ENCODE peak calls at places on chromosomes 1 and 21, in five cellular contexts. R is K562, A is HCT116, Q is H1, Z is SK-N-SH. J is an unnamed sample.

GRCh38 chr1:11151854-11152612 is 37.1 kb upstream of the ANGPTL7 start:
- DNase-seq in R (no peak), Q (no peak), Z (no peak), A (no peak), J (no peak)

GRCh38 chr1:165903672-165904071 is 76.3 kb downstream of the UCK2 start:
- DNase-seq in Q (no peak), Z (no peak), A (no peak), R (no peak), J (peak; percentile 47)

GRCh38 chr1:228267962-228268890 is 60.4 kb downstream of the OBSCN start:
- DNase-seq in R (peak; percentile 52), A (no peak), Z (no peak), Q (peak; percentile 45), J (no peak)

GRCh38 chr1:14663773-14664172 is 65.3 kb downstream of the KAZN start:
- DNase-seq in Q (no peak), Z (no peak), R (no peak), A (no peak), J (no peak)

GRCh38 chr1:84401156-84401555 is 2.9 kb downstream of the DNASE2B start:
- DNase-seq in Q (no peak), A (no peak), Z (no peak), R (no peak), J (no peak)

GRCh38 chr1:93681095-93681548 is 515 bp downstream of the BCAR3 start:
- DNase-seq in Z (peak; percentile 76), A (no peak), Q (peak; percentile 80), R (no peak), J (no peak)

GRCh38 chr21:16708431-16708830 is 804.4 kb upstream of the CXADR start:
- DNase-seq in Z (no peak), A (no peak), Q (no peak), R (no peak), J (no peak)

GRCh38 chr1:107863342-107863741 is 101.6 kb downstream of the VAV3 start:
- DNase-seq in A (no peak), R (no peak), Q (no peak), Z (no peak), J (no peak)

GRCh38 chr1:223133824-223134435 is 9.1 kb downstream of the TLR5 start:
- DNase-seq in Z (peak; percentile 93), Q (peak; percentile 93), R (peak; percentile 93), A (peak; percentile 74), J (peak; percentile 80)

GRCh38 chr1:214958491-214958890 is 124.0 kb upstream of the KCNK2 start:
- DNase-seq in Q (no peak), Z (no peak), A (no peak), R (no peak), J (no peak)

GRCh38 chr1:238772321-238772720 is 614.0 kb upstream of the CHRM3 start:
- DNase-seq in Z (no peak), Q (no peak), R (no peak), A (no peak), J (no peak)

GRCh38 chr1:84571150-84571535 is 3.1 kb downstream of the CTBS start:
- DNase-seq in R (no peak), A (no peak), Q (no peak), Z (no peak), J (no peak)

GRCh38 chr1:46673749-46674182 is 2.1 kb downstream of the TEX38 start:
- DNase-seq in Z (no peak), R (peak; percentile 64), Q (no peak), A (no peak), J (no peak)

GRCh38 chr21:43657355-43658093 is 1.8 kb downstream of the HSF2BP start:
- DNase-seq in Q (no peak), A (no peak), Z (no peak), R (no peak), J (no peak)

GRCh38 chr21:43658094-43658725 is 1.1 kb downstream of the HSF2BP start:
- DNase-seq in Z (no peak), R (no peak), Q (no peak), A (no peak), J (no peak)

GRCh38 chr21:43658769-43659135 is 536 bp downstream of the HSF2BP start:
- DNase-seq in Z (peak; percentile 41), A (no peak), Q (no peak), R (no peak), J (no peak)

GRCh38 chr21:43662286-43662685 is 2.9 kb downstream of the RRP1B start:
- DNase-seq in Z (no peak), Q (no peak), A (no peak), R (no peak), J (no peak)

GRCh38 chr21:43659136-43660000 is at the start of the genes HSF2BP and RRP1B:
- DNase-seq in Z (peak; percentile 97), Q (peak; percentile 88), A (peak; percentile 41), R (peak; percentile 95), J (peak; percentile 90)
- TF ChIP-seq JUND in Z (no peak), Q (no peak), A (no peak), R (peak; percentile 48), J (no peak)

GRCh38 chr21:26795866-26796329 is 49.3 kb downstream of the ADAMTS1 start:
- DNase-seq in A (no peak), Q (no peak), Z (peak; percentile 12), R (no peak), J (no peak)
- TF ChIP-seq JUND in A (no peak), Q (no peak), Z (peak; percentile 46), R (no peak), J (no peak)

DNA sequence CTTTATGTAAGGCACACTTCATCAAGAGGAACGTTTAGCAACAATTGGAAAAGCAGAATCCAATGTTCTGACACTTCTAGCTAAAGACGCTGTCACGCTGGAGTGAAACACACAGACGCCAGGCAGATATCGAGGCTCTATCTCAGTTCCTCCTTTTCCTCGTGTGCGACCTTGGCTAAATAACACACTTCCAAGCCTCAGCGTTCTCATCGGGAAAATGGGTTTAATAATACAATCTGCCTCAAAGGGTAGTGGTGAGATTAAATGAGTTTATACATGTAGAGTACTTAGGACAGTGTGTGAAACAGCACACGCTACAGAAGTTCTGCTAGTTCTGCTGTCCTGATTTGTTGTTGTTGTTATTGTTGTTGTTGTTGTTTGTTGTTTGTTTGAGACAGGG is 386.1 kb downstream of the SETD4 start:
- DNase-seq in R (no peak), Z (no peak), A (no peak), Q (no peak), J (no peak)
- TF ChIP-seq JUND in R (no peak), Z (no peak), A (no peak), Q (no peak), J (no peak)

GRCh38 chr1:164702216-164702615 is 143.2 kb downstream of the PBX1 start:
- DNase-seq in A (no peak), Q (no peak), Z (no peak), R (no peak), J (peak; percentile 42)
- TF ChIP-seq JUND in A (no peak), Q (no peak), Z (no peak), R (no peak), J (peak; percentile 23)

GRCh38 chr1:180170569-180170968 is 15.9 kb downstream of the QSOX1 start:
- DNase-seq in Z (no peak), R (no peak), Q (no peak), A (no peak), J (no peak)

GRCh38 chr1:180167721-180168467 is 13.2 kb downstream of the QSOX1 start:
- DNase-seq in A (peak; percentile 80), Q (peak; percentile 82), Z (no peak), R (no peak), J (peak; percentile 95)

GRCh38 chr1:180169641-180170155 is 15.0 kb downstream of the QSOX1 start:
- DNase-seq in A (no peak), Z (no peak), R (no peak), Q (no peak), J (no peak)

GRCh38 chr1:180167021-180167701 is 12.5 kb downstream of the QSOX1 start:
- DNase-seq in R (no peak), Z (peak; percentile 62), Q (no peak), A (no peak), J (no peak)

DNA sequence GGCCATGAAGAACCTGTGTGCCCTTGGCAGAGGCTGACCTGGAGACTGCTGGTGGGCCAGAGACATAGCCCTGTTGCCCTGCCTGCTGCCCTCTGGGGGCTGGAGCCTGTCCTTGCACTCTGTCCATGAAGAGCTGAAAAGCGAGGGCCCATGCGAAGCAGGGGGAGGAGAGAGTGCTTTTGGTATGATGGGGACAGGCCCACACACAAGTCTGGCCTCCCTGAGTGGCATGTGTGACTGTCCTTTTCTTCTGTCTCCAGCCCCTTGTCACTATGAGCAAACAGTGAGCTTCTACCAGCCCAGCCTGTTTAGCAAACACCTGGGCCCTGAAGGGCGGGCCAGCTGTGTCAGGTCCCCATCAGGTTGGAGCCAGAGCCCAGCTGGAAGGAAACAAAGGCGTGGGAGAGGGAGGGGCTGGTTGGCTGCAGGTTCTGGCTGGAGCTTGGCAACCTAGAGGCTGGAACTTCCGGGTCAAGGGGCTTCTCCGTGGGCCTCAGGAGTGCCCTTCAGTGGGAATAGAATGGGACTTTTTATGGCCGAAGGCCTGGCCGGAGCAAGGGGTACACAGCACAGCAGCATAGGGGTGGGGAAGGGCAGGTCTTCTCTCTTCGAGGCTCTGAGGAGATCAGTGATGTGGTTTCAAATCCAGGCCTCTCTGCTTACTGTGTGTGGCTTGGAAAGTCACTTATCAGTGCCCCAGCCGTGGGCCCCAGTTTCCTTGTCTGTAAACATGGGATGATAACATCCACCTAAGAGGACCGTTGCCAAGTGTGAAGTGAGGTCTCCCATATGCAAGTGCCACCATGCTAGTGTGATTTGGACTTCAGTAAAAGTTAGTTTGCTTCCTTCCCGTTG is 14.3 kb downstream of the QSOX1 start:
- DNase-seq in R (peak; percentile 74), Z (peak; percentile 78), Q (peak; percentile 76), A (no peak), J (peak; percentile 53)
- TF ChIP-seq JUND in R (no peak), Z (no peak), Q (no peak), A (no peak), J (no peak)

J was measured in T47D.